ENCODE peak calls at places on chromosome X, in four cellular contexts. One of them, this sample, is unnamed.

GRCh38 chrX:153468008-153468580 is 2.3 kb downstream of the HAUS7 start:
- DNase-seq in CD8-positive, alpha-beta T cell: no peak
- DNase-seq in heart left ventricle: no peak
- DNase-seq in GM10248: no peak
- DNase-seq in this sample: no peak

GRCh38 chrX:143121471-143121870 is 95.7 kb downstream of the SPANXN4 start:
- DNase-seq in CD8-positive, alpha-beta T cell: no peak
- DNase-seq in heart left ventricle: no peak
- DNase-seq in GM10248: no peak
- DNase-seq in this sample: no peak

GRCh38 chrX:155070038-155070437 is 898 bp downstream of the CMC4 start:
- DNase-seq in CD8-positive, alpha-beta T cell: no peak
- DNase-seq in heart left ventricle: no peak
- DNase-seq in GM10248: no peak
- DNase-seq in this sample: no peak

GRCh38 chrX:18886344-18887161 is 97.4 kb downstream of the PHKA2 start:
- DNase-seq in CD8-positive, alpha-beta T cell: peak
- DNase-seq in heart left ventricle: peak
- DNase-seq in GM10248: peak
- DNase-seq in this sample: peak

GRCh38 chrX:129736491-129736890 is 2.3 kb upstream of the XPNPEP2 start:
- DNase-seq in CD8-positive, alpha-beta T cell: no peak
- DNase-seq in heart left ventricle: no peak
- DNase-seq in GM10248: no peak
- DNase-seq in this sample: no peak

GRCh38 chrX:40855411-40855810 is 120.1 kb upstream of the MED14 start:
- DNase-seq in CD8-positive, alpha-beta T cell: no peak
- DNase-seq in heart left ventricle: no peak
- DNase-seq in GM10248: no peak
- DNase-seq in this sample: no peak

GRCh38 chrX:153669174-153669890 is 4.3 kb downstream of the PNCK start:
- DNase-seq in CD8-positive, alpha-beta T cell: no peak
- DNase-seq in heart left ventricle: no peak
- DNase-seq in GM10248: peak
- DNase-seq in this sample: peak

GRCh38 chrX:71514367-71515038 is 18.4 kb upstream of the OGT start:
- DNase-seq in CD8-positive, alpha-beta T cell: no peak
- DNase-seq in heart left ventricle: no peak
- DNase-seq in GM10248: peak
- DNase-seq in this sample: peak

GRCh38 chrX:13661735-13662536 is 9.0 kb downstream of the TCEANC start:
- DNase-seq in CD8-positive, alpha-beta T cell: no peak
- DNase-seq in heart left ventricle: no peak
- DNase-seq in GM10248: no peak
- DNase-seq in this sample: no peak

GRCh38 chrX:71627588-71628404 is 9.5 kb upstream of the CXCR3 start:
- DNase-seq in CD8-positive, alpha-beta T cell: no peak
- DNase-seq in heart left ventricle: no peak
- DNase-seq in GM10248: no peak
- DNase-seq in this sample: no peak

GRCh38 chrX:85012098-85012497 is 8.4 kb downstream of the APOOL start:
- DNase-seq in CD8-positive, alpha-beta T cell: no peak
- DNase-seq in heart left ventricle: no peak
- DNase-seq in GM10248: no peak
- DNase-seq in this sample: no peak

GRCh38 chrX:9475984-9476383 is 11.1 kb downstream of the TBL1X start:
- DNase-seq in CD8-positive, alpha-beta T cell: no peak
- DNase-seq in heart left ventricle: no peak
- DNase-seq in GM10248: no peak
- DNase-seq in this sample: no peak

GRCh38 chrX:148878371-148878770 is 378.0 kb downstream of the AFF2 start:
- DNase-seq in CD8-positive, alpha-beta T cell: no peak
- DNase-seq in heart left ventricle: no peak
- DNase-seq in GM10248: no peak
- DNase-seq in this sample: no peak

GRCh38 chrX:55521687-55522086 is 32.0 kb upstream of the USP51 start:
- DNase-seq in CD8-positive, alpha-beta T cell: no peak
- DNase-seq in heart left ventricle: no peak
- DNase-seq in GM10248: no peak
- DNase-seq in this sample: no peak

GRCh38 chrX:30593435-30594200 is 16.1 kb upstream of the TASL start:
- DNase-seq in CD8-positive, alpha-beta T cell: no peak
- DNase-seq in heart left ventricle: no peak
- DNase-seq in GM10248: no peak
- DNase-seq in this sample: no peak

GRCh38 chrX:27995611-27996010 is 14.4 kb upstream of the DCAF8L1 start:
- DNase-seq in CD8-positive, alpha-beta T cell: no peak
- DNase-seq in heart left ventricle: no peak
- DNase-seq in GM10248: no peak
- DNase-seq in this sample: no peak

GRCh38 chrX:40420899-40421729 is 159.7 kb upstream of the ATP6AP2 start:
- DNase-seq in CD8-positive, alpha-beta T cell: no peak
- DNase-seq in heart left ventricle: peak
- DNase-seq in GM10248: no peak
- DNase-seq in this sample: no peak

GRCh38 chrX:1591863-1592127 is 391 bp downstream of the AKAP17A start:
- DNase-seq in CD8-positive, alpha-beta T cell: no peak
- DNase-seq in heart left ventricle: no peak
- DNase-seq in GM10248: no peak
- DNase-seq in this sample: no peak

GRCh38 chrX:19855700-19856381 is 31.6 kb downstream of the SH3KBP1 start:
- DNase-seq in CD8-positive, alpha-beta T cell: no peak
- DNase-seq in heart left ventricle: no peak
- DNase-seq in GM10248: no peak
- DNase-seq in this sample: no peak

GRCh38 chrX:99798951-99799350 is 611.1 kb downstream of the PCDH19 start:
- DNase-seq in CD8-positive, alpha-beta T cell: no peak
- DNase-seq in heart left ventricle: no peak
- DNase-seq in GM10248: no peak
- DNase-seq in this sample: no peak

GRCh38 chrX:154082396-154083133 is 15.0 kb downstream of the MECP2 start:
- DNase-seq in CD8-positive, alpha-beta T cell: no peak
- DNase-seq in heart left ventricle: no peak
- DNase-seq in GM10248: no peak
- DNase-seq in this sample: no peak

GRCh38 chrX:1486749-1487361 is 34.1 kb upstream of the ASMTL start:
- DNase-seq in CD8-positive, alpha-beta T cell: no peak
- DNase-seq in heart left ventricle: peak
- DNase-seq in GM10248: no peak
- DNase-seq in this sample: no peak

GRCh38 chrX:133859336-133859735 is 126.1 kb downstream of the GPC3 start:
- DNase-seq in CD8-positive, alpha-beta T cell: no peak
- DNase-seq in heart left ventricle: no peak
- DNase-seq in GM10248: no peak
- DNase-seq in this sample: no peak

GRCh38 chrX:154419688-154420401 is 8.5 kb downstream of the TAFAZZIN start:
- DNase-seq in CD8-positive, alpha-beta T cell: no peak
- DNase-seq in heart left ventricle: peak
- DNase-seq in GM10248: no peak
- DNase-seq in this sample: no peak

GRCh38 chrX:96655947-96656623 is 28.6 kb upstream of the DIAPH2 start:
- DNase-seq in CD8-positive, alpha-beta T cell: no peak
- DNase-seq in heart left ventricle: no peak
- DNase-seq in GM10248: no peak
- DNase-seq in this sample: no peak

GRCh38 chrX:100872161-100872560 is 2.0 kb downstream of the NOX1 start:
- DNase-seq in CD8-positive, alpha-beta T cell: no peak
- DNase-seq in heart left ventricle: no peak
- DNase-seq in GM10248: no peak
- DNase-seq in this sample: no peak

GRCh38 chrX:47690175-47690574 is 31.2 kb upstream of the UXT start:
- DNase-seq in CD8-positive, alpha-beta T cell: no peak
- DNase-seq in heart left ventricle: no peak
- DNase-seq in GM10248: no peak
- DNase-seq in this sample: no peak

GRCh38 chrX:107818900-107819521 is 6.7 kb upstream of the MID2 start:
- DNase-seq in CD8-positive, alpha-beta T cell: no peak
- DNase-seq in heart left ventricle: no peak
- DNase-seq in GM10248: no peak
- DNase-seq in this sample: no peak

GRCh38 chrX:964831-965416 is 247.5 kb downstream of the CRLF2 start:
- DNase-seq in CD8-positive, alpha-beta T cell: no peak
- DNase-seq in heart left ventricle: no peak
- DNase-seq in GM10248: no peak
- DNase-seq in this sample: no peak

GRCh38 chrX:70433848-70434351 is 10.7 kb upstream of the DLG3 start:
- DNase-seq in CD8-positive, alpha-beta T cell: peak
- DNase-seq in heart left ventricle: peak
- DNase-seq in GM10248: peak
- DNase-seq in this sample: peak

GRCh38 chrX:119208401-119209057 is 27.6 kb upstream of the PGRMC1 start:
- DNase-seq in CD8-positive, alpha-beta T cell: no peak
- DNase-seq in heart left ventricle: no peak
- DNase-seq in GM10248: no peak
- DNase-seq in this sample: no peak

GRCh38 chrX:74550295-74550802 is 64.1 kb downstream of the RLIM start:
- DNase-seq in CD8-positive, alpha-beta T cell: peak
- DNase-seq in heart left ventricle: peak
- DNase-seq in GM10248: peak
- DNase-seq in this sample: peak

GRCh38 chrX:41301438-41301824 is 32.5 kb upstream of the DDX3X start:
- DNase-seq in CD8-positive, alpha-beta T cell: no peak
- DNase-seq in heart left ventricle: no peak
- DNase-seq in GM10248: no peak
- DNase-seq in this sample: no peak

GRCh38 chrX:68995780-68996551 is 167.1 kb downstream of the EFNB1 start:
- DNase-seq in CD8-positive, alpha-beta T cell: no peak
- DNase-seq in heart left ventricle: peak
- DNase-seq in GM10248: no peak
- DNase-seq in this sample: no peak

GRCh38 chrX:41259516-41259915 is 74.4 kb upstream of the DDX3X start:
- DNase-seq in CD8-positive, alpha-beta T cell: no peak
- DNase-seq in heart left ventricle: no peak
- DNase-seq in GM10248: no peak
- DNase-seq in this sample: no peak

GRCh38 chrX:107599371-107599970 is 28.8 kb upstream of the PRPS1 start:
- DNase-seq in CD8-positive, alpha-beta T cell: no peak
- DNase-seq in heart left ventricle: no peak
- DNase-seq in GM10248: no peak
- DNase-seq in this sample: peak

DNA sequence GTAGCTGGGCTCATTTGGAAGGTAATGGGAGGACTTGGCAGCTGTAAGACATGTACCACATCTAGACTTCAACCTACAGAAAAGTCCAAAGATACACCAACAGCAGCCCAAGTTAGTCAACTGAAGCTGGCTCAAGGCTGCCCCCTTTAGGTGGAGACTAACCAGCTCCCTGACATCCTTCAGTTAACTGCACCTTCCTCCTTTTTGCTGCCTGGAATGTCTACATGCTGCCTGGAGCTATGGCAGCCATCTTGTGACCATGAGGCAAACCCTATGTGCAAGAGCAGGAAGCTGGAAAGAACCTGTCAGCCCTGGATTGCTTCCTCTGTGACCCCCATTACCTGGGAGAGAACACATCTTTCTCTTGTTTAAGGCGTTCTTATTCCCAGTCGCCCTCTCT is 25.8 kb downstream of the ARSD start:
- DNase-seq in CD8-positive, alpha-beta T cell: no peak
- DNase-seq in heart left ventricle: no peak
- DNase-seq in GM10248: no peak
- DNase-seq in this sample: no peak
- TF ChIP-seq CTCF in CD8-positive, alpha-beta T cell: no peak
- TF ChIP-seq CTCF in heart left ventricle: no peak
- TF ChIP-seq CTCF in GM10248: no peak
- TF ChIP-seq CTCF in this sample: no peak

GRCh38 chrX:66756717-66757116 is 117.8 kb upstream of the EDA2R start:
- DNase-seq in CD8-positive, alpha-beta T cell: no peak
- DNase-seq in heart left ventricle: no peak
- DNase-seq in GM10248: no peak
- DNase-seq in this sample: no peak

GRCh38 chrX:66766318-66766717 is 127.4 kb upstream of the EDA2R start:
- DNase-seq in CD8-positive, alpha-beta T cell: no peak
- DNase-seq in heart left ventricle: no peak
- DNase-seq in GM10248: no peak
- DNase-seq in this sample: no peak

DNA sequence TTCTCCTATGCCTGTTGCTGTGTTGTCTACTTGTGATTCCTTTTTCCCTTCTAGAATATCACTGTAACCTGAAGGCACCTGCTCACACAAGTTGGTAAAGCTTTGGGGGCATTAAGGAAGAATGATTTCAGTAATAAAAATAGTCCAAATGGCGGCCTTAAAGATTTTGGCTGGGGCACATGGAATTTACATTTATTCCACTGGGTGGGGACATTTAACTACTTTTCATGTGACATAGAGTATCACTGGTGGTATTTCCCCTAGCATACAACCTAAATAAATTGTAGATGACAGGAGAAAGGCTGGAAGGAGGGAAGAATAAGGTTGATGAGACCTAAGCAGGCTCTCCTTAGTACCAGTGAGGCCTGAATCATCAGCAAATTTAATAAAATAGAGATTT is 121.8 kb upstream of the EDA2R start:
- DNase-seq in CD8-positive, alpha-beta T cell: no peak
- DNase-seq in heart left ventricle: no peak
- DNase-seq in GM10248: no peak
- DNase-seq in this sample: no peak
- TF ChIP-seq CTCF in CD8-positive, alpha-beta T cell: no peak
- TF ChIP-seq CTCF in heart left ventricle: no peak
- TF ChIP-seq CTCF in GM10248: no peak
- TF ChIP-seq CTCF in this sample: peak

GRCh38 chrX:16745102-16745501 is 25.7 kb downstream of the SYAP1 start:
- DNase-seq in CD8-positive, alpha-beta T cell: no peak
- DNase-seq in heart left ventricle: no peak
- DNase-seq in GM10248: no peak
- DNase-seq in this sample: no peak

GRCh38 chrX:16745659-16746058 is 26.2 kb downstream of the SYAP1 start:
- DNase-seq in CD8-positive, alpha-beta T cell: no peak
- DNase-seq in heart left ventricle: no peak
- DNase-seq in GM10248: no peak
- DNase-seq in this sample: no peak

GRCh38 chrX:16739574-16739973 is 20.2 kb downstream of the SYAP1 start:
- DNase-seq in CD8-positive, alpha-beta T cell: no peak
- DNase-seq in heart left ventricle: no peak
- DNase-seq in GM10248: no peak
- DNase-seq in this sample: no peak

GRCh38 chrX:16748425-16748824 is 29.0 kb downstream of the SYAP1 start:
- DNase-seq in CD8-positive, alpha-beta T cell: no peak
- DNase-seq in heart left ventricle: no peak
- DNase-seq in GM10248: no peak
- DNase-seq in this sample: no peak

GRCh38 chrX:16743604-16744325 is 24.4 kb downstream of the SYAP1 start:
- DNase-seq in CD8-positive, alpha-beta T cell: no peak
- DNase-seq in heart left ventricle: no peak
- DNase-seq in GM10248: no peak
- DNase-seq in this sample: no peak
- TF ChIP-seq CTCF in CD8-positive, alpha-beta T cell: no peak
- TF ChIP-seq CTCF in heart left ventricle: no peak
- TF ChIP-seq CTCF in GM10248: no peak
- TF ChIP-seq CTCF in this sample: no peak

DNA sequence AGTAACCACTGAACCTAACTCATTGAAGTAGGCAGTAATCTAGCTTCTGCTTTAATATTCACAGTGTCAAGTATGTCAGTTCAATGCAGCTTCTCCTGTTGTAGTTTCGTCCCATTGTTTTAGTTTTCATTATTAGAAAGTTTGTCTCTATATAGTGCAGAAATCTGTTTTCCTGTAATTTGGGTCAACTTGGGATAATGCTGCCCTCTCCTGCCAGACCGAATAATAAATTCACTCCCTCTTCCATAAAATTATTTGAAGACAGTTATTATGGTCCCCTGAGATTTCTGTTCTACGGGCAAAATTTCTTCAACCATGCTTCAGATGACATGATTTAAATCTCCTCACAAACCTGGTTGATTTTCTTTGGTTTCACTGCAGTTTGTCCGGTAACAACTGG is 4.6 kb upstream of the LUZP4 start:
- DNase-seq in CD8-positive, alpha-beta T cell: no peak
- DNase-seq in heart left ventricle: no peak
- DNase-seq in GM10248: no peak
- DNase-seq in this sample: no peak
- TF ChIP-seq CTCF in CD8-positive, alpha-beta T cell: no peak
- TF ChIP-seq CTCF in heart left ventricle: no peak
- TF ChIP-seq CTCF in GM10248: no peak
- TF ChIP-seq CTCF in this sample: no peak